ENCODE peak calls at places on chromosome 14, in ten cellular contexts. One of them, this sample, is unnamed.

GRCh38 chr14:91293281-91293680 is 48.8 kb upstream of the GPR68 start:
- DNase-seq in heart right ventricle: no peak
- DNase-seq in NB4: peak
- DNase-seq in cardiac fibroblast: no peak
- DNase-seq in left ventricle myocardium inferior: no peak
- DNase-seq in A549: no peak
- DNase-seq in fibroblast of villous mesenchyme: no peak
- DNase-seq in tibial artery: no peak
- DNase-seq in gastrocnemius medialis: no peak
- DNase-seq in GM12865: peak
- DNase-seq in this sample: no peak

GRCh38 chr14:55255979-55256378 is 15.2 kb upstream of the FBXO34 start:
- DNase-seq in heart right ventricle: no peak
- DNase-seq in NB4: no peak
- DNase-seq in cardiac fibroblast: no peak
- DNase-seq in left ventricle myocardium inferior: no peak
- DNase-seq in A549: no peak
- DNase-seq in fibroblast of villous mesenchyme: no peak
- DNase-seq in tibial artery: no peak
- DNase-seq in gastrocnemius medialis: no peak
- DNase-seq in GM12865: no peak
- DNase-seq in this sample: no peak

GRCh38 chr14:99029150-99029915 is 242.7 kb downstream of the BCL11B start:
- DNase-seq in heart right ventricle: no peak
- DNase-seq in NB4: no peak
- DNase-seq in cardiac fibroblast: no peak
- DNase-seq in left ventricle myocardium inferior: no peak
- DNase-seq in A549: no peak
- DNase-seq in fibroblast of villous mesenchyme: no peak
- DNase-seq in tibial artery: peak
- DNase-seq in gastrocnemius medialis: no peak
- DNase-seq in GM12865: no peak
- DNase-seq in this sample: no peak

GRCh38 chr14:32343926-32344430 is 14.9 kb downstream of the AKAP6 start:
- DNase-seq in heart right ventricle: no peak
- DNase-seq in NB4: no peak
- DNase-seq in cardiac fibroblast: no peak
- DNase-seq in left ventricle myocardium inferior: no peak
- DNase-seq in A549: no peak
- DNase-seq in fibroblast of villous mesenchyme: peak
- DNase-seq in tibial artery: no peak
- DNase-seq in gastrocnemius medialis: no peak
- DNase-seq in GM12865: no peak
- DNase-seq in this sample: no peak

GRCh38 chr14:20809917-20810316 is 7.3 kb upstream of the RNASE1 start:
- DNase-seq in heart right ventricle: no peak
- DNase-seq in NB4: no peak
- DNase-seq in cardiac fibroblast: no peak
- DNase-seq in left ventricle myocardium inferior: no peak
- DNase-seq in A549: no peak
- DNase-seq in fibroblast of villous mesenchyme: no peak
- DNase-seq in tibial artery: no peak
- DNase-seq in gastrocnemius medialis: no peak
- DNase-seq in GM12865: no peak
- DNase-seq in this sample: no peak

GRCh38 chr14:54420478-54421116 is 20.6 kb downstream of the CNIH1 start:
- DNase-seq in heart right ventricle: peak
- DNase-seq in NB4: peak
- DNase-seq in cardiac fibroblast: peak
- DNase-seq in left ventricle myocardium inferior: no peak
- DNase-seq in A549: peak
- DNase-seq in fibroblast of villous mesenchyme: peak
- DNase-seq in tibial artery: no peak
- DNase-seq in gastrocnemius medialis: no peak
- DNase-seq in GM12865: no peak
- DNase-seq in this sample: peak

GRCh38 chr14:51442513-51443175 is 202.6 kb downstream of the TMX1 start:
- DNase-seq in heart right ventricle: no peak
- DNase-seq in NB4: no peak
- DNase-seq in cardiac fibroblast: peak
- DNase-seq in left ventricle myocardium inferior: no peak
- DNase-seq in A549: peak
- DNase-seq in fibroblast of villous mesenchyme: peak
- DNase-seq in tibial artery: no peak
- DNase-seq in gastrocnemius medialis: no peak
- DNase-seq in GM12865: no peak
- DNase-seq in this sample: peak

GRCh38 chr14:77322209-77322902 is 1.5 kb downstream of the GSTZ1 start:
- DNase-seq in heart right ventricle: no peak
- DNase-seq in NB4: no peak
- DNase-seq in cardiac fibroblast: no peak
- DNase-seq in left ventricle myocardium inferior: no peak
- DNase-seq in A549: no peak
- DNase-seq in fibroblast of villous mesenchyme: no peak
- DNase-seq in tibial artery: peak
- DNase-seq in gastrocnemius medialis: no peak
- DNase-seq in GM12865: no peak
- DNase-seq in this sample: no peak

GRCh38 chr14:64899958-64900357 is 14.3 kb upstream of the CHURC1 start:
- DNase-seq in heart right ventricle: no peak
- DNase-seq in NB4: no peak
- DNase-seq in cardiac fibroblast: no peak
- DNase-seq in left ventricle myocardium inferior: no peak
- DNase-seq in A549: no peak
- DNase-seq in fibroblast of villous mesenchyme: no peak
- DNase-seq in tibial artery: no peak
- DNase-seq in gastrocnemius medialis: no peak
- DNase-seq in GM12865: no peak
- DNase-seq in this sample: peak

GRCh38 chr14:44403194-44403593 is 103.9 kb downstream of the FSCB start:
- DNase-seq in heart right ventricle: no peak
- DNase-seq in NB4: no peak
- DNase-seq in cardiac fibroblast: no peak
- DNase-seq in left ventricle myocardium inferior: no peak
- DNase-seq in A549: no peak
- DNase-seq in fibroblast of villous mesenchyme: no peak
- DNase-seq in tibial artery: no peak
- DNase-seq in gastrocnemius medialis: no peak
- DNase-seq in GM12865: no peak
- DNase-seq in this sample: no peak

GRCh38 chr14:90239139-90239538 is 17.2 kb upstream of the PSMC1 start:
- DNase-seq in heart right ventricle: no peak
- DNase-seq in NB4: no peak
- DNase-seq in cardiac fibroblast: no peak
- DNase-seq in left ventricle myocardium inferior: no peak
- DNase-seq in A549: no peak
- DNase-seq in fibroblast of villous mesenchyme: no peak
- DNase-seq in tibial artery: no peak
- DNase-seq in gastrocnemius medialis: no peak
- DNase-seq in GM12865: no peak
- DNase-seq in this sample: peak

GRCh38 chr14:25411933-25412757 is 362.2 kb upstream of the STXBP6 start:
- DNase-seq in heart right ventricle: no peak
- DNase-seq in NB4: peak
- DNase-seq in cardiac fibroblast: peak
- DNase-seq in left ventricle myocardium inferior: no peak
- DNase-seq in A549: no peak
- DNase-seq in fibroblast of villous mesenchyme: peak
- DNase-seq in tibial artery: no peak
- DNase-seq in gastrocnemius medialis: no peak
- DNase-seq in GM12865: no peak
- DNase-seq in this sample: no peak

GRCh38 chr14:64612021-64612380 is 62.2 kb downstream of the PPP1R36 start:
- DNase-seq in heart right ventricle: no peak
- DNase-seq in NB4: no peak
- DNase-seq in cardiac fibroblast: peak
- DNase-seq in left ventricle myocardium inferior: no peak
- DNase-seq in A549: peak
- DNase-seq in fibroblast of villous mesenchyme: no peak
- DNase-seq in tibial artery: no peak
- DNase-seq in gastrocnemius medialis: no peak
- DNase-seq in GM12865: no peak
- DNase-seq in this sample: peak

GRCh38 chr14:104968541-104969401 is 9.4 kb downstream of the AHNAK2 start:
- DNase-seq in heart right ventricle: no peak
- DNase-seq in NB4: peak
- DNase-seq in cardiac fibroblast: peak
- DNase-seq in left ventricle myocardium inferior: no peak
- DNase-seq in A549: peak
- DNase-seq in fibroblast of villous mesenchyme: peak
- DNase-seq in tibial artery: peak
- DNase-seq in gastrocnemius medialis: no peak
- DNase-seq in GM12865: no peak
- DNase-seq in this sample: no peak
- H3K4me3 ChIP-seq in heart right ventricle: peak
- H3K4me3 ChIP-seq in NB4: no peak
- H3K4me3 ChIP-seq in cardiac fibroblast: peak
- H3K4me3 ChIP-seq in left ventricle myocardium inferior: peak
- H3K4me3 ChIP-seq in A549: peak
- H3K4me3 ChIP-seq in fibroblast of villous mesenchyme: peak
- H3K4me3 ChIP-seq in tibial artery: peak
- H3K4me3 ChIP-seq in gastrocnemius medialis: peak
- H3K4me3 ChIP-seq in GM12865: no peak
- H3K4me3 ChIP-seq in this sample: no peak

GRCh38 chr14:96424104-96424989 is 32.4 kb downstream of the AK7 start:
- DNase-seq in heart right ventricle: peak
- DNase-seq in NB4: peak
- DNase-seq in cardiac fibroblast: peak
- DNase-seq in left ventricle myocardium inferior: no peak
- DNase-seq in A549: peak
- DNase-seq in fibroblast of villous mesenchyme: peak
- DNase-seq in tibial artery: no peak
- DNase-seq in gastrocnemius medialis: no peak
- DNase-seq in GM12865: peak
- DNase-seq in this sample: peak
- H3K4me3 ChIP-seq in heart right ventricle: peak
- H3K4me3 ChIP-seq in NB4: no peak
- H3K4me3 ChIP-seq in cardiac fibroblast: peak
- H3K4me3 ChIP-seq in left ventricle myocardium inferior: peak
- H3K4me3 ChIP-seq in A549: peak
- H3K4me3 ChIP-seq in fibroblast of villous mesenchyme: peak
- H3K4me3 ChIP-seq in tibial artery: peak
- H3K4me3 ChIP-seq in gastrocnemius medialis: peak
- H3K4me3 ChIP-seq in GM12865: peak
- H3K4me3 ChIP-seq in this sample: peak

DNA sequence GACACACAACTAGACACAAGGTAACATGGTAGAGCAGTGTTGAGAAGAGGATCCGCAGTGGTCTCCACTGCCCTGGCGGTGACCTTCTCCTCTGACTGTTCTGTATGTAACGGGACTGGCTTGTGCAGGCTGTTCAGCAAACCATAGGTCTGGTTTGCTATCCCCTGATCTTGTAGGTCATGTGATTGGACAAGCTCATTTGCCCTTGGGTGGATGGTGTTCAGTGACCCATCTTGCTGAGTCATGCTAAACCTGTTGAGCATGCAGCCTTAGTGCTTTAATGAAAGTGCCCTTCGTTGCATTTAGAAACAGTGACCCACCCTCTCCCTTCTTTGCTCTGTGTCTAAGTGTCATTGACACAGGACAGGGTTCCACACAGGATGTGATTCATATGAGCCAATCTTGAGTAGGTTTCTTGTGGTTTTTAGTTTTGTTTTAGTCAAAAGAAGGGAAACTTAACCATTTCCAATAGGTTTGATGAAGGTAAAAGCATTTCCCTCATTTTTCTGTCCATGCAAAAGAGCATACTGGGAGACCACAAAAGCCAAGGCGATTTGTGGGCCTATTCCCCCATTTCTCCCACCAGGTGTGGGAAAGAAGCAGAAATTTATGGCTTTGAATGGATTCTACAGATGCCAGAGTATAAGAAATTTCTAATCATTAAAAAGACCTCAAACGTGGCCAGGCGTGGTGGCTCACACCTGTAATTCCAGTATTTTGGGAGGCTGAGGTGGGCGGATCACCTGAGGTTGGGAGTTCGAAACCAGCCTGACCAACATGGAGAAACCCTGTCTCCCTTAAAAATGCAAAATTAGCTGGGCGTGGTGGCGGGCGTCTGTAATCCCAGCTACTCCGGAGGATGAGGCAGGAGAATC is 32.6 kb upstream of the HIF1A start:
- DNase-seq in heart right ventricle: no peak
- DNase-seq in NB4: peak
- DNase-seq in cardiac fibroblast: peak
- DNase-seq in left ventricle myocardium inferior: no peak
- DNase-seq in A549: peak
- DNase-seq in fibroblast of villous mesenchyme: peak
- DNase-seq in tibial artery: no peak
- DNase-seq in gastrocnemius medialis: no peak
- DNase-seq in GM12865: peak
- DNase-seq in this sample: peak
- H3K4me3 ChIP-seq in heart right ventricle: no peak
- H3K4me3 ChIP-seq in NB4: no peak
- H3K4me3 ChIP-seq in cardiac fibroblast: no peak
- H3K4me3 ChIP-seq in left ventricle myocardium inferior: no peak
- H3K4me3 ChIP-seq in A549: no peak
- H3K4me3 ChIP-seq in fibroblast of villous mesenchyme: no peak
- H3K4me3 ChIP-seq in tibial artery: no peak
- H3K4me3 ChIP-seq in gastrocnemius medialis: no peak
- H3K4me3 ChIP-seq in GM12865: peak
- H3K4me3 ChIP-seq in this sample: no peak

DNA sequence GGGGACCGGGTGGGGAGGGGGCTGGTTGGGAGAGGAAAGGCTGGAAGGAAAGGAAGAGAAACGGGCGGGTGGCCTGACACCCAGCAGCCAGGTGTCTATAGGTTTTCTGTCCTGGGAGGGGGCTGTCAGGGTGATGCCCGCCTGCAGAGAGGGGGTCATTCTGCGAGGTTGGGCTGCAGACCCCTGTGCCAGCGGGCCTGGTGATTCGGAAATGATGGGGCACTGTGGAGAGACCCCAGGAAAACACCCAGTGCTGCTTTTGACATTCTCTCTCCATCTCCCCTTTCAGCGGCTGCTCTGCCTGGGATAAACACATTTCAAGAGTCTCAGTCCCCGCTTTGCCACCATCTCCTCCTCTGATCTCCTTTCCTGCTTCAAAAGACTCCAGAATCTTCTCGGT is 168.5 kb upstream of the RTL1 start:
- DNase-seq in heart right ventricle: no peak
- DNase-seq in NB4: no peak
- DNase-seq in cardiac fibroblast: no peak
- DNase-seq in left ventricle myocardium inferior: no peak
- DNase-seq in A549: no peak
- DNase-seq in fibroblast of villous mesenchyme: no peak
- DNase-seq in tibial artery: no peak
- DNase-seq in gastrocnemius medialis: no peak
- DNase-seq in GM12865: no peak
- DNase-seq in this sample: no peak
- H3K4me3 ChIP-seq in heart right ventricle: no peak
- H3K4me3 ChIP-seq in NB4: no peak
- H3K4me3 ChIP-seq in cardiac fibroblast: no peak
- H3K4me3 ChIP-seq in left ventricle myocardium inferior: no peak
- H3K4me3 ChIP-seq in A549: no peak
- H3K4me3 ChIP-seq in fibroblast of villous mesenchyme: no peak
- H3K4me3 ChIP-seq in tibial artery: no peak
- H3K4me3 ChIP-seq in gastrocnemius medialis: no peak
- H3K4me3 ChIP-seq in GM12865: no peak
- H3K4me3 ChIP-seq in this sample: no peak

DNA sequence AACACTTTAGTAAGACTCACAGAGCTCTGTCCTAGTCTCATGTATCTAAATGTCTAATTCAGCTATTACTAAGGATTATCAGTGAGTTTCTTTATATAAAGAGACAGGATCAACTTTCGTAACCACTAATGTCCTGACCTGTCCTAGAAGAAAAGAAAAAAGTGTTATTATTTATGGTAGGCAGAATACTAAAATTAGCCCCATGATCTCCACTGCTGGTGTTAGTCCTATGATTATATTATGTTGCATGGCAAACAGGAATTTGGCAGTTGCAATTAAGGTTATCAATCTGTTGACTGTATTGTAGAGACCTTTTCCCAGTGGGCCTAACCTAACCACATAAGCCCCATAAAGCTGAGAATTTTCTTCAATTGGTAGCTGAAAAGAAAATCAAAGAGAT is 132.9 kb upstream of the DIO2 start:
- DNase-seq in heart right ventricle: no peak
- DNase-seq in NB4: no peak
- DNase-seq in cardiac fibroblast: no peak
- DNase-seq in left ventricle myocardium inferior: no peak
- DNase-seq in A549: no peak
- DNase-seq in fibroblast of villous mesenchyme: no peak
- DNase-seq in tibial artery: no peak
- DNase-seq in gastrocnemius medialis: no peak
- DNase-seq in GM12865: no peak
- DNase-seq in this sample: no peak
- H3K4me3 ChIP-seq in heart right ventricle: no peak
- H3K4me3 ChIP-seq in NB4: no peak
- H3K4me3 ChIP-seq in cardiac fibroblast: no peak
- H3K4me3 ChIP-seq in left ventricle myocardium inferior: no peak
- H3K4me3 ChIP-seq in A549: no peak
- H3K4me3 ChIP-seq in fibroblast of villous mesenchyme: no peak
- H3K4me3 ChIP-seq in tibial artery: no peak
- H3K4me3 ChIP-seq in gastrocnemius medialis: no peak
- H3K4me3 ChIP-seq in GM12865: no peak
- H3K4me3 ChIP-seq in this sample: no peak

This sample was measured in brain microvascular endothelial cell.